ENCODE peak calls at places on chromosome 7, in five cellular contexts. T is IMR-90, H is PC-9, S is ovary, X is ascending aorta. B is an unnamed sample. For H3K27me3, the result is how much of the 10 kb centered on the place peaks cover.

GRCh38 chr7:135389971-135390370 is 119.9 kb downstream of the CNOT4 start:
- DNase-seq in H (no peak), S (no peak), X (no peak), T (no peak), B (no peak)

GRCh38 chr7:52302765-52303520 is 732.5 kb upstream of the POM121L12 start:
- DNase-seq in S (no peak), X (no peak), T (no peak), H (no peak), B (no peak)

GRCh38 chr7:128020161-128020560 is 11.1 kb downstream of the LRRC4 start:
- DNase-seq in H (no peak), T (no peak), X (no peak), S (no peak), B (no peak)

GRCh38 chr7:28102778-28103177 is 77.8 kb downstream of the JAZF1 start:
- DNase-seq in S (peak), H (no peak), T (peak), X (no peak), B (peak)

GRCh38 chr7:41312235-41312634 is 390.7 kb downstream of the INHBA start:
- DNase-seq in H (no peak), T (no peak), X (no peak), S (no peak), B (no peak)

GRCh38 chr7:41573017-41573416 is 129.9 kb downstream of the INHBA start:
- DNase-seq in X (no peak), T (peak), S (no peak), H (peak), B (no peak)

GRCh38 chr7:87447251-87447650 is 28.2 kb downstream of the ABCB4 start:
- DNase-seq in S (no peak), H (no peak), X (no peak), T (no peak), B (no peak)

GRCh38 chr7:26083113-26083512 is 68.9 kb upstream of the NFE2L3 start:
- DNase-seq in H (peak), X (no peak), S (no peak), T (no peak), B (no peak)

GRCh38 chr7:70679666-70680065 is 452.3 kb upstream of the GALNT17 start:
- DNase-seq in S (no peak), H (no peak), T (no peak), X (no peak), B (no peak)

GRCh38 chr7:91850455-91850854 is 30.0 kb downstream of the MTERF1 start:
- DNase-seq in H (peak), X (no peak), T (peak), S (no peak), B (no peak)

GRCh38 chr7:106926892-106927291 is 61.8 kb downstream of the PIK3CG start:
- DNase-seq in X (no peak), T (no peak), S (no peak), H (no peak), B (no peak)

GRCh38 chr7:100694196-100694745 is at the start of gene GIGYF1:
- DNase-seq in H (no peak), S (peak), X (no peak), T (peak), B (peak)

GRCh38 chr7:17709127-17709526 is 231.2 kb downstream of the SNX13 start:
- DNase-seq in X (no peak), S (no peak), T (no peak), H (no peak), B (no peak)

GRCh38 chr7:105304040-105304895 is 84.5 kb downstream of the SRPK2 start:
- DNase-seq in S (no peak), T (peak), H (no peak), X (no peak), B (no peak)

GRCh38 chr7:2758673-2759603 is 70.9 kb downstream of the AMZ1 start:
- DNase-seq in X (no peak), T (no peak), H (no peak), S (no peak), B (no peak)

GRCh38 chr7:36686499-36686898 is 37.8 kb downstream of the AOAH start:
- DNase-seq in X (no peak), T (peak), S (no peak), H (no peak), B (no peak)

GRCh38 chr7:137687556-137688280 is 159.1 kb downstream of the DGKI start:
- DNase-seq in T (peak), S (no peak), X (no peak), H (no peak), B (no peak)

GRCh38 chr7:98223351-98223897 is 12.2 kb downstream of the BHLHA15 start:
- DNase-seq in S (no peak), H (no peak), X (no peak), T (no peak), B (no peak)

GRCh38 chr7:143214789-143215679 is 6.8 kb upstream of the TAS2R40 start:
- DNase-seq in S (peak), H (peak), T (peak), X (no peak), B (peak)

GRCh38 chr7:1569016-1569415 is 816 bp downstream of the PSMG3 start:
- DNase-seq in H (peak), T (peak), X (no peak), S (no peak), B (no peak)

GRCh38 chr7:45924283-45924682 is 3.2 kb upstream of the IGFBP3 start:
- DNase-seq in S (no peak), X (no peak), H (peak), T (peak), B (no peak)

GRCh38 chr7:121504478-121504877 is 108.4 kb upstream of the FAM3C start:
- DNase-seq in S (no peak), T (peak), H (peak), X (no peak), B (no peak)

GRCh38 chr7:31890751-31891150 is 179.5 kb downstream of the PDE1C start:
- DNase-seq in T (no peak), X (no peak), H (no peak), S (no peak), B (no peak)

GRCh38 chr7:101177644-101178043 is 2.4 kb downstream of the NAT16 start:
- DNase-seq in X (no peak), H (no peak), S (no peak), T (no peak), B (no peak)

GRCh38 chr7:54711900-54712595 is 47.0 kb downstream of the SEC61G start:
- DNase-seq in T (no peak), X (no peak), H (no peak), S (no peak), B (no peak)

GRCh38 chr7:42240416-42240815 is 3.4 kb upstream of the GLI3 start:
- DNase-seq in S (no peak), H (no peak), X (no peak), T (no peak), B (no peak)

GRCh38 chr7:82428186-82428961 is 15.2 kb downstream of the CACNA2D1 start:
- DNase-seq in X (no peak), H (no peak), T (peak), S (no peak), B (no peak)

GRCh38 chr7:7110706-7111105 is 71.6 kb upstream of the C1GALT1 start:
- DNase-seq in H (no peak), S (no peak), T (no peak), X (no peak), B (no peak)

GRCh38 chr7:53877688-53878087 is 664.5 kb upstream of the VSTM2A start:
- DNase-seq in X (no peak), H (no peak), S (no peak), T (no peak), B (no peak)

GRCh38 chr7:128236924-128237586 is 4.0 kb upstream of the LEP start:
- DNase-seq in T (peak), H (peak), X (no peak), S (no peak), B (no peak)

GRCh38 chr7:46625032-46625431 is 704.0 kb upstream of the IGFBP3 start:
- DNase-seq in T (no peak), H (no peak), X (no peak), S (no peak), B (no peak)

GRCh38 chr7:70215491-70215890 is 617.2 kb downstream of the AUTS2 start:
- DNase-seq in H (no peak), T (no peak), S (no peak), X (no peak), B (no peak)

GRCh38 chr7:67478066-67478465 is 481.4 kb downstream of the TYW1 start:
- DNase-seq in T (no peak), H (no peak), S (no peak), X (no peak), B (no peak)

GRCh38 chr7:156504687-156505545 is 135.7 kb upstream of the RNF32 start:
- DNase-seq in S (no peak), X (no peak), T (no peak), H (peak), B (no peak)

GRCh38 chr7:121924273-121925184 is 51.6 kb downstream of the PTPRZ1 start:
- DNase-seq in H (no peak), T (no peak), X (no peak), S (no peak), B (no peak)

GRCh38 chr7:113100091-113100723 is 13.6 kb upstream of the GPR85 start:
- DNase-seq in X (no peak), H (no peak), T (peak), S (peak), B (peak)

GRCh38 chr7:26990268-26990667 is 105.5 kb downstream of the HOXA1 start:
- DNase-seq in T (peak), X (no peak), S (no peak), H (no peak), B (no peak)

GRCh38 chr7:93265220-93265619 is 33.1 kb downstream of the VPS50 start:
- DNase-seq in H (no peak), X (no peak), T (no peak), S (no peak), B (no peak)

GRCh38 chr7:81812514-81813472 is 42.9 kb upstream of the HGF start:
- DNase-seq in H (no peak), X (no peak), S (no peak), T (no peak), B (no peak)

GRCh38 chr7:151087247-151088018 is 1.2 kb downstream of the AGAP3 start:
- DNase-seq in H (no peak), T (peak), X (no peak), S (peak), B (peak)
- H3K27me3 ChIP-seq in H (under half), T (under half), X (under half), S (under half), B (under half)

GRCh38 chr7:130292682-130293257 is at the start of gene CPA4:
- DNase-seq in S (no peak), X (peak), T (peak), H (peak), B (no peak)
- H3K27ac ChIP-seq in S (no peak), X (peak), T (peak), H (peak), B (no peak)

DNA sequence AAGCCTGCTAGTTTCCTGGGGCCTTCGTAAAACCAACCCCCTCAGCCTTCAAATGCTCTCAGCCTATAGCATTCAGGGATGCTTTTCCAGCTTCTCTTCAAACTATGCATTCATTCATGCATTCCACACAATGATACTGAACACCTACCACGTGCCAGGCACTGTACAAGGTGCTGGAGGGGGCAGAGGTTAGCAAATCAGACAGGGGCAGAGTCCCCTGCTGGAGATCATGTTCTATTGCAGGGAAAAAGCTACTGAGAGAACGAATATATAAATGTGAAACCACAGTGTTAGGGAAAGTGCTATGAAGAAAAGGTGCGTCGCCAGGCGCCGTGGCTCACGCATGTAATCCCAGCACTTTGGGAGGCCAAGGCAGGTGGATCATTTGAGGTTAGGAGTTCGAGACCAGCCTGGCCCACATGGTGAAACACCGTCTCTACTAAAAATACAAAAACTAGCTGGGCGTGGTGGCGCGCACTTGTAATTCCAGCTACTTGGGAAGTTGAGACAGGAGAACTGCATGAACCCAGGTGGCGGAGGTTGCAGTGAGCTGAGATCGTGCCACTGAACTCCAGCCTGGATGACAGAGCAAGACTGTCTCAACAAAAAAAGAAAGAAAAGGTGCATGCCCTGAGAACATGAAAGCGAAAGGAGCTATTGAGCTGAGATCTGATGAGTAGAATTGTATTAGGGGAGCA is 64.6 kb upstream of the CALN1 start:
- DNase-seq in T (no peak), H (no peak), X (no peak), S (no peak), B (no peak)
- TF ChIP-seq CTCF in T (no peak), H (no peak), X (no peak), S (no peak), B (no peak)

DNA sequence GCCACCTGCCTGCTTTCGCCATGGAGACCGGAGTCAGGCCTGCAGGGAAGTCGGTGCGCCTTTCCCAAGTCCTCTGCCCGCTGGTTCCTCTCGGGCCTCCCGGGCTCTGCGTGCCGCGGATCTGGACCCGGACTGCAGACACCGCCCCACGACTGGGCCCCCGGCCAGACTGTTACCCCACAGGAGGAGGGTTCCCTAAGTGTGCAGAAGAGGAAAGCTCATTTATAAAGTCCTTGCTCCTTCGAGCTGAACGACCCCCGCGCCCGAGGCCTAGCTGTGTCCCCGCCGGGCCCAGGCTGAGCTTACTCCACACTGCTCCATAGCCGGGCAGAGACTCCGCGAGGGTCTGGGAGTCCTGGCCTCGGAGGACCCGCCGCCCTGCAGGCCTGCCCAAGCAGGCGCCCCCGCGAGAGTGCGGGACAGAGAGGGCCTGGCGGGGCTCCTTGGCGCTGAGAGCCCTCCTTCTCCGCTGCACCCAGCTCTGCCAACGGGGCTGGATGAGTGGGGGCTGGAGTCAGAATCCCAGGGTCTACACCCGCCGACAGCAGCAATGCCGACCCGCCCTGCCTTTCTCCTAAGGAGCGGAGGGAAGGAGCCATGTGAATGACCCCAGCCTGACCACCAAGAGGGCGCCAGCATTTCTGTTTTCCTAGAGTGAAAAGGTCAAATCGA is 8.3 kb downstream of the EN2 start:
- DNase-seq in H (no peak), X (no peak), S (no peak), T (no peak), B (no peak)
- H3K27me3 ChIP-seq in H (half or more), X (under half), S (under half), T (half or more), B (half or more)

GRCh38 chr7:129368389-129368986 is 65.7 kb upstream of the STRIP2 start:
- DNase-seq in X (no peak), S (no peak), H (no peak), T (no peak), B (no peak)

GRCh38 chr7:129362528-129362927 is 71.7 kb upstream of the STRIP2 start:
- DNase-seq in X (no peak), H (no peak), S (no peak), T (no peak), B (no peak)

GRCh38 chr7:129367700-129368388 is 66.4 kb upstream of the STRIP2 start:
- DNase-seq in H (peak), S (peak), T (peak), X (peak), B (peak)

GRCh38 chr7:129370812-129371211 is 63.4 kb upstream of the STRIP2 start:
- DNase-seq in X (no peak), H (no peak), S (no peak), T (peak), B (no peak)

DNA sequence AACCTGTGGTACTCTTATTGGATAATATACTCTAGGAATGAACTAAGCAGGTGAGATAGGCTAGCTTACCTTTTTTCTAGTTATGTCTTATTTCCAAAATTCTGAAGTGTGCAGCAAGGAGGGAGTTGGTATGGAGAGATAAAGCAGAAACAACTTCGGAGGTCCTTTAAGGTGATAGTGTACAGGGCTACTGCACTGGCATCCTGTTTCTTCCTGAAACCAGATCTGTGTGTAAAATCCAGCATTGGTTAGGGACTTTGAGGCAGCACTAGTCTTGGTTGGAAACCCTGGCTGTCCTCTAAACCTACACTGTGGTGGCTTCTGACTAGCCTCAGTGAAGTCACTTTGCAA is 66.9 kb upstream of the STRIP2 start:
- DNase-seq in X (no peak), S (no peak), T (no peak), H (no peak), B (no peak)
- H3K27ac ChIP-seq in X (no peak), S (no peak), T (no peak), H (peak), B (no peak)

GRCh38 chr7:103592844-103593243 is 146.8 kb upstream of the SLC26A5 start:
- DNase-seq in S (no peak), H (peak), T (no peak), X (no peak), B (no peak)

GRCh38 chr7:103597606-103598005 is 151.6 kb upstream of the SLC26A5 start:
- DNase-seq in X (no peak), S (no peak), H (no peak), T (no peak), B (no peak)

GRCh38 chr7:103593691-103594090 is 147.7 kb upstream of the SLC26A5 start:
- DNase-seq in S (no peak), T (peak), H (no peak), X (no peak), B (no peak)

GRCh38 chr7:103592187-103592586 is 146.2 kb upstream of the SLC26A5 start:
- DNase-seq in X (no peak), H (no peak), S (no peak), T (no peak), B (no peak)

DNA sequence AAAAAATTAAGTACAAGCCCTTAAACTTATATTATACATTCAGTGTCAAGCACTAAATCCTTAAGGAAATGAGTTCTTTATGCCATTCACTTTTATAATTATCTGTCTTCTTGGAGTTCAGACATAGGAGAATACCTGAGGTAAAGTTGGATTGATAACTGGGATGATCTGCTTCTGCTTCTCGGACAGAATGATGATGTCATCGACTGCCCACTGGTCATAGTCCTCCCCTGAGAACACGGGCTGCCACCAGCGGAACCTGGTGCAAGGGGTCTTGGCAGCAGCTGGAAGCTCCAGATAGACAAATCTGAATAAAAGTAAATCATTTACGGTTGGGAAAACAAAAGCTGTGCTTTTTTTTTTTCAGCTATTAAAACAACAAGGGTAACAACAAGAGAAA is 148.2 kb upstream of the SLC26A5 start:
- DNase-seq in S (no peak), H (no peak), X (no peak), T (no peak), B (no peak)
- TF ChIP-seq CTCF in S (no peak), H (no peak), X (no peak), T (no peak), B (no peak)

DNA sequence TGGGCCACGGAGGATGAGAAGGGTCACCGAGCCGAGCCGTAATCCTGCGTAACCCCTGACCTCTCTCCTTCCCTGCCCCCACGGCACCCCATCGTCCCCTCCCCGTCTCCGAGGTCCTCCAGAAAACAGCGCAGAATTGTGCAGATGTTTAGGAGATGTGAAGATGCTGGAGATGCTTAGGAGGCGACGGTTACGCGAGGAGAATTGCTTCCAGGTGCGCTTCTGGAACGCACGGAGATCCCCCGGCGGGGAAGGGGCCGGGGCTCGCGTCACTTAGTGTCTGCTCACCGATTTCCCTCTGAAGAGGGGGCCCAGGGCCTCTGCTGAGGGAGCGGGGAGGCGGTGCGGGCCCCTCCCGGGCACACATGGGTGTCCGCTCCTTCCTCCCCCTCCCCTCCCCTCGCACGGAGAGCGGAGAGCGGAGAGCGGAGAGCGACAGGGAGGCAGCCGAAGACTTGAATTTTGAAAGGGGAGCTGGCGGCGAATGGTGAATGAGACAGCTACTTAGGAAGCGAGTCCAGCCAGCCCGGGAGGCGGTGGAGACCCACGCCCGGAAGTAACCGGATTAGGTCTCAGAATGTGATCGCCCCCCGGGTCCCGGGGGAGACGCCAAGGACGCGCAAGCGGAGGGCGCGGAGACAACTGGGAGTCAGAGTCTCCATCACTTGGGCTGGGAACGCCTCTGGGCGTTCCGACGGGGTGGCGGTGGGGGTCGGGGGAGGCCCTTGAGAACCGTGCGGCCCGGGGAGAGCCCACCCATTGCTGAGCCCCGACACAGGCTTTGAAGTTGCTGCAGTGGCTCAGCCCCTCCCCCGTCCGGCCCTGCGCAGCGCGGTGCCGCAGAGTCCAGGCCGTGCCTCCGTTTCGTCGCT is 8.7 kb upstream of the EN2 start:
- DNase-seq in S (no peak), H (no peak), X (no peak), T (no peak), B (no peak)
- H3K27me3 ChIP-seq in S (under half), H (half or more), X (under half), T (half or more), B (half or more)